ENCODE peak calls at places on chromosomes 2 and 18, in eight cellular contexts. One of them, this sample, is unnamed. For H3K4me1 and H3K36me3, the result is how much of the 10 kb centered on the place peaks cover.

GRCh38 chr18:77736817-77737216 is 487.2 kb downstream of the GALR1 start:
- DNase-seq in Caco-2: no peak
- DNase-seq in fibroblast of lung: no peak
- DNase-seq in hepatocyte: no peak
- DNase-seq in GM12878: no peak
- DNase-seq in mammary epithelial cell: no peak
- DNase-seq in heart right ventricle: no peak
- DNase-seq in IMR-90: no peak
- DNase-seq in this sample: no peak

GRCh38 chr2:26970928-26971627 is 641 bp downstream of the MAPRE3 start:
- DNase-seq in heart right ventricle: peak
- DNase-seq in IMR-90: peak
- DNase-seq in GM12878: no peak
- DNase-seq in mammary epithelial cell: peak
- DNase-seq in Caco-2: peak
- DNase-seq in hepatocyte: no peak
- DNase-seq in fibroblast of lung: peak
- DNase-seq in this sample: peak

GRCh38 chr2:179861027-179861776 is at the start of gene ZNF385B:
- DNase-seq in mammary epithelial cell: peak
- DNase-seq in fibroblast of lung: peak
- DNase-seq in Caco-2: peak
- DNase-seq in heart right ventricle: no peak
- DNase-seq in GM12878: no peak
- DNase-seq in hepatocyte: peak
- DNase-seq in IMR-90: peak
- DNase-seq in this sample: peak

GRCh38 chr2:190693533-190694226 is 44.8 kb downstream of the NAB1 start:
- DNase-seq in heart right ventricle: no peak
- DNase-seq in Caco-2: no peak
- DNase-seq in fibroblast of lung: no peak
- DNase-seq in IMR-90: no peak
- DNase-seq in mammary epithelial cell: no peak
- DNase-seq in hepatocyte: no peak
- DNase-seq in GM12878: no peak
- DNase-seq in this sample: no peak

GRCh38 chr2:182014284-182014683 is 28.6 kb downstream of the PPP1R1C start:
- DNase-seq in Caco-2: peak
- DNase-seq in heart right ventricle: no peak
- DNase-seq in IMR-90: no peak
- DNase-seq in fibroblast of lung: no peak
- DNase-seq in mammary epithelial cell: no peak
- DNase-seq in GM12878: no peak
- DNase-seq in hepatocyte: no peak
- DNase-seq in this sample: no peak

GRCh38 chr2:214543386-214543955 is 132.6 kb downstream of the VWC2L start:
- DNase-seq in GM12878: no peak
- DNase-seq in IMR-90: peak
- DNase-seq in fibroblast of lung: peak
- DNase-seq in heart right ventricle: no peak
- DNase-seq in hepatocyte: no peak
- DNase-seq in mammary epithelial cell: peak
- DNase-seq in Caco-2: no peak
- DNase-seq in this sample: no peak

GRCh38 chr2:176455865-176456291 is 186.6 kb downstream of the MTX2 start:
- DNase-seq in hepatocyte: peak
- DNase-seq in mammary epithelial cell: no peak
- DNase-seq in fibroblast of lung: peak
- DNase-seq in Caco-2: no peak
- DNase-seq in GM12878: no peak
- DNase-seq in IMR-90: peak
- DNase-seq in heart right ventricle: peak
- DNase-seq in this sample: peak

GRCh38 chr2:236345081-236345714 is 81.0 kb upstream of the ASB18 start:
- DNase-seq in IMR-90: no peak
- DNase-seq in GM12878: no peak
- DNase-seq in mammary epithelial cell: no peak
- DNase-seq in heart right ventricle: no peak
- DNase-seq in Caco-2: no peak
- DNase-seq in hepatocyte: no peak
- DNase-seq in fibroblast of lung: no peak
- DNase-seq in this sample: no peak

GRCh38 chr2:216181953-216182352 is 72.8 kb downstream of the XRCC5 start:
- DNase-seq in fibroblast of lung: no peak
- DNase-seq in GM12878: no peak
- DNase-seq in hepatocyte: no peak
- DNase-seq in IMR-90: no peak
- DNase-seq in mammary epithelial cell: peak
- DNase-seq in Caco-2: no peak
- DNase-seq in heart right ventricle: no peak
- DNase-seq in this sample: no peak

GRCh38 chr18:49055787-49056186 is 105.0 kb upstream of the SMAD7 start:
- DNase-seq in Caco-2: no peak
- DNase-seq in GM12878: peak
- DNase-seq in fibroblast of lung: peak
- DNase-seq in hepatocyte: no peak
- DNase-seq in IMR-90: peak
- DNase-seq in heart right ventricle: peak
- DNase-seq in mammary epithelial cell: peak
- DNase-seq in this sample: peak

GRCh38 chr18:49061906-49062831 is 111.4 kb upstream of the SMAD7 start:
- DNase-seq in Caco-2: no peak
- DNase-seq in mammary epithelial cell: no peak
- DNase-seq in heart right ventricle: no peak
- DNase-seq in fibroblast of lung: no peak
- DNase-seq in GM12878: no peak
- DNase-seq in IMR-90: no peak
- DNase-seq in hepatocyte: no peak
- DNase-seq in this sample: no peak

GRCh38 chr18:49061239-49061905 is 110.6 kb upstream of the SMAD7 start:
- DNase-seq in heart right ventricle: no peak
- DNase-seq in fibroblast of lung: no peak
- DNase-seq in hepatocyte: no peak
- DNase-seq in GM12878: no peak
- DNase-seq in mammary epithelial cell: no peak
- DNase-seq in Caco-2: no peak
- DNase-seq in IMR-90: no peak
- DNase-seq in this sample: no peak

GRCh38 chr18:49062832-49063226 is 112.1 kb upstream of the SMAD7 start:
- DNase-seq in hepatocyte: no peak
- DNase-seq in fibroblast of lung: no peak
- DNase-seq in mammary epithelial cell: no peak
- DNase-seq in heart right ventricle: no peak
- DNase-seq in GM12878: no peak
- DNase-seq in Caco-2: no peak
- DNase-seq in IMR-90: no peak
- DNase-seq in this sample: no peak

DNA sequence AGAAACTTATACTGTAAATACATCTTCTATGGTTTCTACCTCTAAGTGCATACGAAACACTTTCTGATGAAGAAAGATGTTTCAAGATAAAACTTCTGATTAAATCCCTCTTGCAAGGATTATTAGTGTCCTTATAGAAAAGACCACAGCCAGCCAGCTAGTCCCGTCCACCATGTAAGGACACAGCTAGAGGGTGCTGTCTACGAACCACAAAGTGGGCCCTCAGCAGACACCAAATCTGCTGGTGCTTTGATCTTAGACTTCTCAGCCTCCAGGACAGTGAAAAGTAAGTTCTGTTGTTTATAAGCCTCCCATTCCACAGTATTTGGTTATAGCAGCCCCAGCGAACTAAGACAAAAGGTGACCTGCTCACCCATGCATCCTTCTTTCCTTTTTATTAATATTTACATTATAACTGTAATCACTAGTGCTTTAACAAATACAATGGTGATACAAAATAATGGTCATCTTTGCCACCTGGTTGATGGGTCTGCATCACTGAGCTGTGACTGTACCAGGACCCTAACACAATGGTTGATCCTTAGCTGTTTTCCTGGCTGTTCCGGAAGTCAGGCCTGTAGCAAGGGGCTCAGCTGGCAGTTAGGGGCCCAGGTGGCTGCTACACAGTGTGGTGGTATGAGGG is 108.4 kb upstream of the SMAD7 start:
- DNase-seq in fibroblast of lung: peak
- DNase-seq in Caco-2: peak
- DNase-seq in mammary epithelial cell: no peak
- DNase-seq in GM12878: no peak
- DNase-seq in heart right ventricle: no peak
- DNase-seq in hepatocyte: no peak
- DNase-seq in IMR-90: peak
- DNase-seq in this sample: no peak
- TF ChIP-seq CTCF in fibroblast of lung: peak
- TF ChIP-seq CTCF in Caco-2: no peak
- TF ChIP-seq CTCF in mammary epithelial cell: peak
- TF ChIP-seq CTCF in GM12878: peak
- TF ChIP-seq CTCF in heart right ventricle: peak
- TF ChIP-seq CTCF in hepatocyte: peak
- TF ChIP-seq CTCF in IMR-90: peak
- TF ChIP-seq CTCF in this sample: peak

GRCh38 chr18:379665-380356 is 112.0 kb upstream of the THOC1 start:
- DNase-seq in IMR-90: peak
- DNase-seq in fibroblast of lung: peak
- DNase-seq in hepatocyte: no peak
- DNase-seq in heart right ventricle: peak
- DNase-seq in mammary epithelial cell: no peak
- DNase-seq in Caco-2: no peak
- DNase-seq in GM12878: no peak
- DNase-seq in this sample: no peak
- H3K4me1 ChIP-seq in IMR-90: under half
- H3K4me1 ChIP-seq in fibroblast of lung: under half
- H3K4me1 ChIP-seq in hepatocyte: under half
- H3K4me1 ChIP-seq in heart right ventricle: under half
- H3K4me1 ChIP-seq in mammary epithelial cell: under half
- H3K4me1 ChIP-seq in Caco-2: under half
- H3K4me1 ChIP-seq in GM12878: under half
- H3K4me1 ChIP-seq in this sample: under half

GRCh38 chr2:55035716-55036115 is 14.5 kb downstream of the RTN4 start:
- DNase-seq in heart right ventricle: no peak
- DNase-seq in fibroblast of lung: no peak
- DNase-seq in Caco-2: no peak
- DNase-seq in hepatocyte: no peak
- DNase-seq in mammary epithelial cell: no peak
- DNase-seq in IMR-90: no peak
- DNase-seq in GM12878: no peak
- DNase-seq in this sample: no peak
- H3K36me3 ChIP-seq in heart right ventricle: under half
- H3K36me3 ChIP-seq in fibroblast of lung: under half
- H3K36me3 ChIP-seq in Caco-2: under half
- H3K36me3 ChIP-seq in hepatocyte: under half
- H3K36me3 ChIP-seq in mammary epithelial cell: under half
- H3K36me3 ChIP-seq in IMR-90: under half
- H3K36me3 ChIP-seq in GM12878: under half
- H3K36me3 ChIP-seq in this sample: under half

DNA sequence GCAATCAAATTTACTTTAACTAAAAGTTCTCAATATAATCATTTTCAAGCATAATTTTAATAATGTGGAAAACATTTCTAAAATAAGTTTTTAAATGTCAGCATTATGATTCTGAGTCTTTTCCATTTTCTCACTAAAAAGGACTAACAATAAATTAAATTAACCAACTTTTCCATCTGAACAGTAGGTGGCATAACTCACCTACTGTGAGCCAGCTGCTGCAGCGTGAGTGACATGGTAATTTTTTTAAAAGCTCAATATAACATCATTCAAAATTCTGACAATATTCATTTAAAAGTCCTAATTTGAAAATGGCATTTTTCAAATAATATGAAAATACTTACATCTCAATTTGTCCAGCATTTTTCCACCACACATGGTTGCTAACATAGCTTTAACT is 66.5 kb downstream of the DTNB start:
- DNase-seq in Caco-2: no peak
- DNase-seq in fibroblast of lung: peak
- DNase-seq in GM12878: no peak
- DNase-seq in IMR-90: peak
- DNase-seq in mammary epithelial cell: peak
- DNase-seq in heart right ventricle: no peak
- DNase-seq in hepatocyte: peak
- DNase-seq in this sample: no peak
- TF ChIP-seq CTCF in Caco-2: peak
- TF ChIP-seq CTCF in fibroblast of lung: peak
- TF ChIP-seq CTCF in GM12878: peak
- TF ChIP-seq CTCF in IMR-90: peak
- TF ChIP-seq CTCF in mammary epithelial cell: peak
- TF ChIP-seq CTCF in heart right ventricle: peak
- TF ChIP-seq CTCF in hepatocyte: peak
- TF ChIP-seq CTCF in this sample: peak

GRCh38 chr2:114039681-114040080 is 149.8 kb downstream of the ACTR3 start:
- DNase-seq in hepatocyte: no peak
- DNase-seq in heart right ventricle: no peak
- DNase-seq in mammary epithelial cell: no peak
- DNase-seq in Caco-2: no peak
- DNase-seq in IMR-90: no peak
- DNase-seq in GM12878: no peak
- DNase-seq in fibroblast of lung: no peak
- DNase-seq in this sample: no peak
- H3K4me1 ChIP-seq in hepatocyte: under half
- H3K4me1 ChIP-seq in heart right ventricle: under half
- H3K4me1 ChIP-seq in mammary epithelial cell: under half
- H3K4me1 ChIP-seq in Caco-2: under half
- H3K4me1 ChIP-seq in IMR-90: under half
- H3K4me1 ChIP-seq in GM12878: under half
- H3K4me1 ChIP-seq in fibroblast of lung: under half
- H3K4me1 ChIP-seq in this sample: under half

DNA sequence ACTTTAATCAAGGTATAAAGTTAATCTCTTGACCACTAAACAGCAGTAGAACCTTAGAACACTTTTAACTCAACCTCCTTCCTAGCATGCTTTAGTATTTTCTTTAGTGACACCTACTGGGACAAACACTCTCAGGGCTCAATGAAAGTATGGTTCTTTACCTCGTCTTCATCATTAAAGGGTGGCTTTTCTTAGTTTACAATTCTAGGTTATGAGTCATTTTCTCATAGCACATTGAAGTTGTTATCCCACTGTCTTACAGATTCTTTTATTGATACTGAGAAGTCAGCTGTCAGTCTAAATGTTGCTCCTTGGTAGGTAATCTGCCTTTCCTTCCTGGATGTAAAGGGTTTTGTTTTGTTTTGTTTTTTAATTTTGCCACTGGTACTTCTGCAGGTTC is 38.0 kb downstream of the SIGLEC15 start:
- DNase-seq in GM12878: no peak
- DNase-seq in mammary epithelial cell: no peak
- DNase-seq in Caco-2: no peak
- DNase-seq in IMR-90: peak
- DNase-seq in fibroblast of lung: no peak
- DNase-seq in hepatocyte: no peak
- DNase-seq in heart right ventricle: no peak
- DNase-seq in this sample: no peak
- H3K36me3 ChIP-seq in GM12878: under half
- H3K36me3 ChIP-seq in mammary epithelial cell: under half
- H3K36me3 ChIP-seq in Caco-2: under half
- H3K36me3 ChIP-seq in IMR-90: under half
- H3K36me3 ChIP-seq in fibroblast of lung: under half
- H3K36me3 ChIP-seq in hepatocyte: under half
- H3K36me3 ChIP-seq in heart right ventricle: under half
- H3K36me3 ChIP-seq in this sample: half or more

This sample was measured in osteoblast.